ENCODE peak calls at places on chromosomes 3 and 15, in six cellular contexts. C is HCT116, Q is cardiac muscle cell, V is uterus, X is thoracic aorta, D is BE2C. H is an unnamed sample.

GRCh38 chr3:48661501-48662139 is 1.1 kb downstream of the CELSR3 start:
- DNase-seq in D (no peak), V (peak; percentile 50), Q (peak; percentile 67), C (no peak), X (no peak), H (peak; percentile 70)

GRCh38 chr3:104323226-104323625 is 1043.5 kb upstream of the ALCAM start:
- DNase-seq in Q (no peak), D (no peak), X (no peak), V (no peak), C (no peak), H (no peak)

GRCh38 chr15:92843819-92844218 is 56.3 kb upstream of the CHD2 start:
- DNase-seq in D (no peak), X (no peak), V (no peak), C (no peak), Q (no peak), H (no peak)

GRCh38 chr15:22839046-22839705 is 710 bp downstream of the NIPA2 start:
- DNase-seq in D (no peak), C (no peak), V (no peak), X (no peak), Q (peak; percentile 27), H (peak; percentile 42)

GRCh38 chr3:46469680-46470357 is 5.1 kb upstream of the LTF start:
- DNase-seq in V (no peak), Q (peak; percentile 33), X (no peak), D (no peak), C (no peak), H (no peak)

GRCh38 chr3:127011270-127011992 is 28.5 kb downstream of the PLXNA1 start:
- DNase-seq in V (no peak), Q (peak; percentile 89), X (no peak), D (peak; percentile 77), C (no peak), H (no peak)

GRCh38 chr3:63961891-63962290 is 49.7 kb upstream of the SCAANT1 start:
- DNase-seq in Q (peak; percentile 40), C (peak; percentile 39), X (no peak), V (no peak), D (no peak), H (peak; percentile 60)

GRCh38 chr3:12345141-12345561 is 56.3 kb downstream of the PPARG start:
- DNase-seq in C (peak; percentile 84), Q (peak; percentile 85), D (no peak), V (no peak), X (no peak), H (no peak)

GRCh38 chr3:19190602-19191001 is 42.3 kb downstream of the KCNH8 start:
- DNase-seq in D (no peak), C (no peak), V (no peak), X (no peak), Q (no peak), H (peak; percentile 44)

GRCh38 chr15:52143862-52144261 is 31.3 kb upstream of the BCL2L10 start:
- DNase-seq in C (no peak), D (peak; percentile 62), X (no peak), Q (peak; percentile 94), V (no peak), H (no peak)

GRCh38 chr3:54706783-54707182 is 221.1 kb downstream of the LRTM1 start:
- DNase-seq in C (no peak), Q (no peak), X (no peak), V (no peak), D (no peak), H (no peak)

GRCh38 chr3:186110975-186111974 is 2.4 kb upstream of the ETV5 start:
- DNase-seq in D (peak; percentile 28), V (no peak), X (no peak), C (no peak), Q (no peak), H (peak; percentile 32)

GRCh38 chr15:36644156-36644896 is 64.9 kb downstream of the CDIN1 start:
- DNase-seq in D (peak; percentile 69), Q (no peak), X (no peak), C (no peak), V (no peak), H (no peak)

GRCh38 chr3:113151475-113152031 is 59.8 kb upstream of the BOC start:
- DNase-seq in D (no peak), V (peak; percentile 92), Q (no peak), C (no peak), X (no peak), H (no peak)

GRCh38 chr3:8755564-8756237 is 13.7 kb downstream of the OXTR start:
- DNase-seq in V (no peak), C (peak; percentile 37), Q (peak; percentile 25), D (no peak), X (no peak), H (no peak)

GRCh38 chr3:58654466-58654865 is 12.1 kb downstream of the FAM3D start:
- DNase-seq in X (no peak), D (no peak), V (no peak), C (no peak), Q (no peak), H (no peak)

GRCh38 chr3:178849220-178849910 is 222.2 kb downstream of the ZMAT3 start:
- DNase-seq in D (no peak), C (no peak), X (no peak), Q (no peak), V (no peak), H (no peak)

GRCh38 chr3:2484162-2485026 is 385.7 kb downstream of the CNTN4 start:
- DNase-seq in C (no peak), D (no peak), V (no peak), Q (no peak), X (no peak), H (no peak)

GRCh38 chr3:2485027-2485375 is 386.3 kb downstream of the CNTN4 start:
- DNase-seq in V (no peak), D (no peak), X (no peak), C (no peak), Q (no peak), H (no peak)
- TF ChIP-seq CTCF in V (no peak), D (no peak), X (no peak), C (no peak), Q (no peak), H (no peak)

GRCh38 chr15:34330279-34330678 is 7.3 kb downstream of the SLC12A6 start:
- DNase-seq in V (no peak), X (no peak), Q (no peak), D (no peak), C (no peak), H (no peak)
- H3K4me3 ChIP-seq in V (no peak overlapping the region), X (no peak overlapping the region), Q (no peak overlapping the region), D (no peak overlapping the region), C (no peak overlapping the region), H (no peak overlapping the region)

GRCh38 chr3:21290557-21290956 is 460.5 kb downstream of the ZNF385D start:
- DNase-seq in V (no peak), Q (peak; percentile 11), X (no peak), D (no peak), C (no peak), H (no peak)
- TF ChIP-seq CTCF in V (no peak), Q (peak; percentile 62), X (peak; percentile 37), D (peak; percentile 37), C (peak; percentile 40), H (peak; percentile 46)

DNA sequence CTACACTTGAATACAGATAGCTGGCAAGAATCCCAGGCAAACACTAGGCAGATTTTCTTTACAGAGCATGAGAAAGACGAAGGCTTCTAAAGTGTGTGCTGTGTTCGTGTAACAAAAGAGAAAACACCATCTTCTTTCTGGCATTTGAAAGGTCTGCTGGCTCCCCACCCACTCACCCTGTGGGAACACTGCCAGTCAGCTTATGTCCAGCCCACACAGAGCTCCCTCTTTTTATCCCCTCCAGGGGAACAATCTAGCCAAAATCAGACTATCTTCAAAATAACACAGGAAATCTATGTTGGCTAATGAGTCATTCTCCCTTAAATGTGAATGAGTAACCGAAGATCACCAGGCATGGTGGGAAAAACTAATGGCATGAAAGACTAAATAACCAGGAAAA is 45.6 kb upstream of the PAQR5 start:
- DNase-seq in D (peak; percentile 30), Q (peak; percentile 88), V (no peak), C (peak; percentile 43), X (no peak), H (no peak)
- H3K4me3 ChIP-seq in D (no peak overlapping the region), Q (no peak overlapping the region), V (no peak overlapping the region), C (peak overlapping the region; percentile 19), X (no peak overlapping the region), H (no peak overlapping the region)

H was measured in GM12865.